ENCODE peak calls at places on chromosomes 7 and 10, in nine cellular contexts. Z is astrocyte of the hippocampus; R is H7; J is stimulated activated CD4-positive, alpha-beta T cell treated with anti-CD3 and anti-CD28 coated beads, TNF-alpha, amount 100 ng/mL, for 24 hours; Q is CD4-positive, alpha-beta T cell; L is posterior vena cava; X is RWPE1; U is upper lobe of left lung; K is A172. A is an unnamed sample.

GRCh38 chr10:94403034-94403822 is 887 bp downstream of the TBC1D12 start:
- DNase-seq in Q (no peak), U (peak), X (peak), R (peak), K (peak), Z (peak), L (peak), J (no peak), A (peak)

GRCh38 chr7:136336932-136337331 is 359.8 kb upstream of the MTPN start:
- DNase-seq in R (no peak), Z (no peak), J (no peak), X (no peak), Q (no peak), L (no peak), K (no peak), U (no peak), A (no peak)

GRCh38 chr10:69636273-69636575 is 6.2 kb downstream of the FAM241B start:
- DNase-seq in Q (no peak), R (peak), J (no peak), L (no peak), K (no peak), U (no peak), Z (no peak), X (no peak), A (no peak)

GRCh38 chr7:1237704-1238255 is 5.1 kb downstream of the UNCX start:
- DNase-seq in Z (no peak), R (no peak), L (no peak), U (no peak), K (no peak), Q (no peak), X (no peak), J (no peak), A (no peak)

GRCh38 chr10:12902135-12902572 is 99.4 kb downstream of the CCDC3 start:
- DNase-seq in L (no peak), K (peak), U (no peak), X (peak), Z (peak), J (no peak), Q (peak), R (peak), A (peak)

GRCh38 chr7:43648725-43649406 is 66.0 kb downstream of the STK17A start:
- DNase-seq in Q (peak), K (peak), U (no peak), J (no peak), R (no peak), L (no peak), X (peak), Z (peak), A (peak)

GRCh38 chr7:110373514-110374258 is 717.2 kb upstream of the LRRN3 start:
- DNase-seq in Q (no peak), X (no peak), L (no peak), K (no peak), R (no peak), J (no peak), Z (peak), U (no peak), A (no peak)

GRCh38 chr7:2209146-2209960 is 23.4 kb downstream of the MAD1L1 start:
- DNase-seq in J (no peak), K (peak), Q (peak), U (peak), Z (peak), X (peak), L (peak), R (peak), A (peak)

GRCh38 chr10:126376956-126377355 is 11.3 kb downstream of the ADAM12 start:
- DNase-seq in X (no peak), R (no peak), Z (peak), L (no peak), K (peak), U (no peak), Q (no peak), J (no peak), A (no peak)

GRCh38 chr7:138875794-138876193 is 77.8 kb upstream of the ATP6V0A4 start:
- DNase-seq in K (peak), R (no peak), X (no peak), J (peak), Z (peak), Q (peak), U (no peak), L (no peak), A (peak)